ENCODE peak calls at places on chromosomes 5 and 9, in eight cellular contexts. One of them, this sample, is unnamed.

GRCh38 chr5:54309751-54310432 is 481 bp downstream of the ARL15 start:
- DNase-seq in SK-N-SH: no peak
- DNase-seq in spleen: peak
- DNase-seq in HCT116: no peak
- DNase-seq in endothelial cell of umbilical vein: peak
- DNase-seq in prostate gland: peak
- DNase-seq in stomach: peak
- DNase-seq in GM12892: peak
- DNase-seq in this sample: peak

GRCh38 chr9:77731930-77732329 is 83.8 kb upstream of the GNA14 start:
- DNase-seq in SK-N-SH: peak
- DNase-seq in spleen: no peak
- DNase-seq in HCT116: no peak
- DNase-seq in endothelial cell of umbilical vein: no peak
- DNase-seq in prostate gland: no peak
- DNase-seq in stomach: no peak
- DNase-seq in GM12892: no peak
- DNase-seq in this sample: peak

GRCh38 chr5:118580959-118581358 is 407.4 kb downstream of the DTWD2 start:
- DNase-seq in SK-N-SH: no peak
- DNase-seq in spleen: no peak
- DNase-seq in HCT116: no peak
- DNase-seq in endothelial cell of umbilical vein: no peak
- DNase-seq in prostate gland: no peak
- DNase-seq in stomach: no peak
- DNase-seq in GM12892: no peak
- DNase-seq in this sample: no peak

GRCh38 chr9:33193818-33194217 is 26.7 kb upstream of the B4GALT1 start:
- DNase-seq in SK-N-SH: no peak
- DNase-seq in spleen: no peak
- DNase-seq in HCT116: no peak
- DNase-seq in endothelial cell of umbilical vein: no peak
- DNase-seq in prostate gland: no peak
- DNase-seq in stomach: no peak
- DNase-seq in GM12892: no peak
- DNase-seq in this sample: no peak

GRCh38 chr9:82549174-82549821 is 513.6 kb downstream of the RASEF start:
- DNase-seq in SK-N-SH: no peak
- DNase-seq in spleen: no peak
- DNase-seq in HCT116: no peak
- DNase-seq in endothelial cell of umbilical vein: no peak
- DNase-seq in prostate gland: no peak
- DNase-seq in stomach: no peak
- DNase-seq in GM12892: no peak
- DNase-seq in this sample: no peak

GRCh38 chr9:131382850-131383729 is 10.8 kb upstream of the PRRC2B start:
- DNase-seq in SK-N-SH: no peak
- DNase-seq in spleen: no peak
- DNase-seq in HCT116: no peak
- DNase-seq in endothelial cell of umbilical vein: peak
- DNase-seq in prostate gland: peak
- DNase-seq in stomach: peak
- DNase-seq in GM12892: no peak
- DNase-seq in this sample: no peak

GRCh38 chr9:33346564-33346963 is 55.8 kb downstream of the AQP7 start:
- DNase-seq in SK-N-SH: no peak
- DNase-seq in spleen: no peak
- DNase-seq in HCT116: no peak
- DNase-seq in endothelial cell of umbilical vein: no peak
- DNase-seq in prostate gland: no peak
- DNase-seq in stomach: no peak
- DNase-seq in GM12892: no peak
- DNase-seq in this sample: no peak

GRCh38 chr9:36779582-36779981 is 206.9 kb downstream of the MELK start:
- DNase-seq in SK-N-SH: no peak
- DNase-seq in spleen: no peak
- DNase-seq in HCT116: no peak
- DNase-seq in endothelial cell of umbilical vein: no peak
- DNase-seq in prostate gland: no peak
- DNase-seq in stomach: no peak
- DNase-seq in GM12892: no peak
- DNase-seq in this sample: no peak

GRCh38 chr5:157864067-157864466 is 5.1 kb upstream of the CLINT1 start:
- DNase-seq in SK-N-SH: no peak
- DNase-seq in spleen: no peak
- DNase-seq in HCT116: no peak
- DNase-seq in endothelial cell of umbilical vein: no peak
- DNase-seq in prostate gland: no peak
- DNase-seq in stomach: no peak
- DNase-seq in GM12892: no peak
- DNase-seq in this sample: no peak

GRCh38 chr5:54206580-54207229 is 103.7 kb downstream of the ARL15 start:
- DNase-seq in SK-N-SH: no peak
- DNase-seq in spleen: no peak
- DNase-seq in HCT116: no peak
- DNase-seq in endothelial cell of umbilical vein: no peak
- DNase-seq in prostate gland: no peak
- DNase-seq in stomach: no peak
- DNase-seq in GM12892: no peak
- DNase-seq in this sample: no peak

GRCh38 chr9:97803167-97804058 is 49.6 kb upstream of the FOXE1 start:
- DNase-seq in SK-N-SH: peak
- DNase-seq in spleen: peak
- DNase-seq in HCT116: peak
- DNase-seq in endothelial cell of umbilical vein: peak
- DNase-seq in prostate gland: peak
- DNase-seq in stomach: peak
- DNase-seq in GM12892: peak
- DNase-seq in this sample: peak

GRCh38 chr9:14014209-14014608 is 299.7 kb downstream of the NFIB start:
- DNase-seq in SK-N-SH: no peak
- DNase-seq in spleen: no peak
- DNase-seq in HCT116: no peak
- DNase-seq in endothelial cell of umbilical vein: no peak
- DNase-seq in prostate gland: no peak
- DNase-seq in stomach: no peak
- DNase-seq in GM12892: no peak
- DNase-seq in this sample: no peak

GRCh38 chr5:103867857-103868598 is 305.4 kb upstream of the NUDT12 start:
- DNase-seq in SK-N-SH: peak
- DNase-seq in spleen: no peak
- DNase-seq in HCT116: no peak
- DNase-seq in endothelial cell of umbilical vein: no peak
- DNase-seq in prostate gland: no peak
- DNase-seq in stomach: no peak
- DNase-seq in GM12892: no peak
- DNase-seq in this sample: no peak

GRCh38 chr5:36740259-36740898 is 134.0 kb downstream of the SLC1A3 start:
- DNase-seq in SK-N-SH: no peak
- DNase-seq in spleen: no peak
- DNase-seq in HCT116: no peak
- DNase-seq in endothelial cell of umbilical vein: no peak
- DNase-seq in prostate gland: no peak
- DNase-seq in stomach: peak
- DNase-seq in GM12892: no peak
- DNase-seq in this sample: no peak

GRCh38 chr5:146301666-146302065 is 37.0 kb upstream of the POU4F3 start:
- DNase-seq in SK-N-SH: no peak
- DNase-seq in spleen: no peak
- DNase-seq in HCT116: no peak
- DNase-seq in endothelial cell of umbilical vein: no peak
- DNase-seq in prostate gland: no peak
- DNase-seq in stomach: no peak
- DNase-seq in GM12892: no peak
- DNase-seq in this sample: no peak

GRCh38 chr5:94908889-94909480 is 290.5 kb downstream of the SLF1 start:
- DNase-seq in SK-N-SH: peak
- DNase-seq in spleen: no peak
- DNase-seq in HCT116: peak
- DNase-seq in endothelial cell of umbilical vein: peak
- DNase-seq in prostate gland: no peak
- DNase-seq in stomach: no peak
- DNase-seq in GM12892: no peak
- DNase-seq in this sample: no peak

GRCh38 chr5:115398726-115399125 is 102.3 kb upstream of the CCDC112 start:
- DNase-seq in SK-N-SH: no peak
- DNase-seq in spleen: no peak
- DNase-seq in HCT116: no peak
- DNase-seq in endothelial cell of umbilical vein: no peak
- DNase-seq in prostate gland: no peak
- DNase-seq in stomach: no peak
- DNase-seq in GM12892: no peak
- DNase-seq in this sample: no peak

GRCh38 chr5:132839426-132840301 is 9.2 kb upstream of the SHROOM1 start:
- DNase-seq in SK-N-SH: no peak
- DNase-seq in spleen: no peak
- DNase-seq in HCT116: no peak
- DNase-seq in endothelial cell of umbilical vein: peak
- DNase-seq in prostate gland: peak
- DNase-seq in stomach: no peak
- DNase-seq in GM12892: no peak
- DNase-seq in this sample: peak

GRCh38 chr9:19998153-19998552 is 209.3 kb upstream of the SLC24A2 start:
- DNase-seq in SK-N-SH: no peak
- DNase-seq in spleen: no peak
- DNase-seq in HCT116: peak
- DNase-seq in endothelial cell of umbilical vein: peak
- DNase-seq in prostate gland: no peak
- DNase-seq in stomach: no peak
- DNase-seq in GM12892: no peak
- DNase-seq in this sample: no peak

GRCh38 chr5:26034813-26035212 is 1003.6 kb downstream of the CDH9 start:
- DNase-seq in SK-N-SH: no peak
- DNase-seq in spleen: no peak
- DNase-seq in HCT116: no peak
- DNase-seq in endothelial cell of umbilical vein: no peak
- DNase-seq in prostate gland: no peak
- DNase-seq in stomach: no peak
- DNase-seq in GM12892: no peak
- DNase-seq in this sample: no peak

GRCh38 chr5:68711311-68712200 is 382.3 kb upstream of the SLC30A5 start:
- DNase-seq in SK-N-SH: no peak
- DNase-seq in spleen: no peak
- DNase-seq in HCT116: no peak
- DNase-seq in endothelial cell of umbilical vein: no peak
- DNase-seq in prostate gland: no peak
- DNase-seq in stomach: no peak
- DNase-seq in GM12892: no peak
- DNase-seq in this sample: no peak

GRCh38 chr5:78287833-78288232 is 6.7 kb downstream of the AP3B1 start:
- DNase-seq in SK-N-SH: no peak
- DNase-seq in spleen: no peak
- DNase-seq in HCT116: peak
- DNase-seq in endothelial cell of umbilical vein: peak
- DNase-seq in prostate gland: no peak
- DNase-seq in stomach: no peak
- DNase-seq in GM12892: no peak
- DNase-seq in this sample: no peak

GRCh38 chr5:80184235-80185023 is 71.4 kb downstream of the SERINC5 start:
- DNase-seq in SK-N-SH: no peak
- DNase-seq in spleen: no peak
- DNase-seq in HCT116: no peak
- DNase-seq in endothelial cell of umbilical vein: no peak
- DNase-seq in prostate gland: no peak
- DNase-seq in stomach: peak
- DNase-seq in GM12892: no peak
- DNase-seq in this sample: peak

GRCh38 chr9:5489630-5490484 is 20.5 kb upstream of the PDCD1LG2 start:
- DNase-seq in SK-N-SH: no peak
- DNase-seq in spleen: no peak
- DNase-seq in HCT116: no peak
- DNase-seq in endothelial cell of umbilical vein: no peak
- DNase-seq in prostate gland: no peak
- DNase-seq in stomach: no peak
- DNase-seq in GM12892: no peak
- DNase-seq in this sample: no peak
- TF ChIP-seq POLR2AphosphoS5 in SK-N-SH: no peak
- TF ChIP-seq POLR2AphosphoS5 in spleen: no peak
- TF ChIP-seq POLR2AphosphoS5 in HCT116: no peak
- TF ChIP-seq POLR2AphosphoS5 in endothelial cell of umbilical vein: no peak
- TF ChIP-seq POLR2AphosphoS5 in prostate gland: no peak
- TF ChIP-seq POLR2AphosphoS5 in stomach: no peak
- TF ChIP-seq POLR2AphosphoS5 in GM12892: no peak
- TF ChIP-seq POLR2AphosphoS5 in this sample: no peak

GRCh38 chr9:91037511-91038482 is 236.2 kb downstream of the SYK start:
- DNase-seq in SK-N-SH: peak
- DNase-seq in spleen: no peak
- DNase-seq in HCT116: peak
- DNase-seq in endothelial cell of umbilical vein: peak
- DNase-seq in prostate gland: no peak
- DNase-seq in stomach: peak
- DNase-seq in GM12892: no peak
- DNase-seq in this sample: peak
- TF ChIP-seq POLR2AphosphoS5 in SK-N-SH: no peak
- TF ChIP-seq POLR2AphosphoS5 in spleen: peak
- TF ChIP-seq POLR2AphosphoS5 in HCT116: no peak
- TF ChIP-seq POLR2AphosphoS5 in endothelial cell of umbilical vein: peak
- TF ChIP-seq POLR2AphosphoS5 in prostate gland: peak
- TF ChIP-seq POLR2AphosphoS5 in stomach: peak
- TF ChIP-seq POLR2AphosphoS5 in GM12892: no peak
- TF ChIP-seq POLR2AphosphoS5 in this sample: peak

DNA sequence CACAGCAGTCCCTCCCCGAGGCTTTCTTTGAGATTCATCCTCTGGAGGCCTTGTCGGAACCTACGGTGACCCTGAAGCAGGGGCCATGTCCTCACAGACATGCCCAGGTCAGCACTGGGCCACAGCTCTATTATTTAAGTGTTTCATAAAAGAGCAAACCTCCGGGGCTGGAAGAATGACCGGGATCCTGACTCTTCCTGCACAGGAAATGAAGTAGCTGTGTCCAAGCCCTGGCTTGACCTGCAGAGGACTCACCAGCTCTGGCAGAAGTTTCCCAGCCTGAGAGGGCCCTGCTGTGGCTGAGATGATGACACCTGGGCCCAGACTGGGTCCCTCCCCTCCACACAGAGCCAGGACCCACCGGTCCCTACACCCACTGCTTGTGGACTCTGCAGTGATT is 72.3 kb downstream of the PCDH1 start:
- DNase-seq in SK-N-SH: no peak
- DNase-seq in spleen: peak
- DNase-seq in HCT116: no peak
- DNase-seq in endothelial cell of umbilical vein: peak
- DNase-seq in prostate gland: no peak
- DNase-seq in stomach: no peak
- DNase-seq in GM12892: no peak
- DNase-seq in this sample: no peak
- TF ChIP-seq POLR2AphosphoS5 in SK-N-SH: no peak
- TF ChIP-seq POLR2AphosphoS5 in spleen: peak
- TF ChIP-seq POLR2AphosphoS5 in HCT116: no peak
- TF ChIP-seq POLR2AphosphoS5 in endothelial cell of umbilical vein: peak
- TF ChIP-seq POLR2AphosphoS5 in prostate gland: peak
- TF ChIP-seq POLR2AphosphoS5 in stomach: no peak
- TF ChIP-seq POLR2AphosphoS5 in GM12892: no peak
- TF ChIP-seq POLR2AphosphoS5 in this sample: no peak

DNA sequence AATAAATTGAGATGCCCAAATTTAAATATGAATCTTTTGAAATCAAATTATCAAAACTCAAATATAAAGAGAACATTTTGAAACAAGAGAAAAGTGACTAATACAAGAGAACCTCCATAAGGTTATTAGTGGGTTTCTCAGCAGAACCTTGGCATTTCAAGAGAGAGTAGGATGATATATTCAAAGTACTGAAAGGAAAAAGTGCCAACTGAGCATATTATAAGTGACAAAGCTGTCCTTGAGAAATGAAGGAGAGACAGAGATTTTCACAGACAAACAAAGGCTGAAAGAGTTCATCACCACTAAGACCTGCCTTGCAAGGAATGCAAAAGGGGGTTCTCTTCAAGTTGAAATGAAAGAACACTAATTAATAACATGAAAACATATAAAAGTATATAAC is 366.0 kb downstream of the HINT1 start:
- DNase-seq in SK-N-SH: no peak
- DNase-seq in spleen: no peak
- DNase-seq in HCT116: no peak
- DNase-seq in endothelial cell of umbilical vein: no peak
- DNase-seq in prostate gland: no peak
- DNase-seq in stomach: no peak
- DNase-seq in GM12892: no peak
- DNase-seq in this sample: no peak
- TF ChIP-seq POLR2AphosphoS5 in SK-N-SH: no peak
- TF ChIP-seq POLR2AphosphoS5 in spleen: no peak
- TF ChIP-seq POLR2AphosphoS5 in HCT116: no peak
- TF ChIP-seq POLR2AphosphoS5 in endothelial cell of umbilical vein: no peak
- TF ChIP-seq POLR2AphosphoS5 in prostate gland: no peak
- TF ChIP-seq POLR2AphosphoS5 in stomach: no peak
- TF ChIP-seq POLR2AphosphoS5 in GM12892: no peak
- TF ChIP-seq POLR2AphosphoS5 in this sample: no peak